ENCODE peak calls at places on chromosome 15, in seven cellular contexts. L is mesendoderm, Q is neural progenitor cell, B is right lobe of liver, W is tibial nerve, J is HL-60, P is Panc1. A is an unnamed sample. For H3K27me3, the result is how much of the 10 kb centered on the place peaks cover.

GRCh38 chr15:66409565-66410108 is 22.9 kb downstream of the MAP2K1 start:
- DNase-seq in J (no peak), B (no peak), L (no peak), P (no peak), W (no peak), Q (no peak), A (peak)

GRCh38 chr15:78004222-78004727 is 73.2 kb downstream of the TBC1D2B start:
- DNase-seq in J (no peak), Q (peak), B (peak), P (no peak), L (peak), W (no peak), A (no peak)

GRCh38 chr15:80473574-80474223 is 69.5 kb downstream of the ARNT2 start:
- DNase-seq in J (no peak), W (no peak), L (no peak), B (no peak), Q (peak), P (no peak), A (no peak)

GRCh38 chr15:90885432-90886290 is 1.4 kb downstream of the FES start:
- DNase-seq in P (no peak), B (peak), L (peak), Q (peak), W (peak), J (peak), A (peak)

GRCh38 chr15:51132384-51133139 is 37.9 kb upstream of the TNFAIP8L3 start:
- DNase-seq in J (no peak), B (no peak), L (peak), P (peak), Q (peak), W (peak), A (peak)

GRCh38 chr15:78364233-78364632 is 24.1 kb downstream of the CRABP1 start:
- DNase-seq in Q (no peak), W (no peak), B (peak), L (no peak), P (no peak), J (no peak), A (no peak)

GRCh38 chr15:31271224-31271635 is 55.4 kb upstream of the KLF13 start:
- DNase-seq in B (peak), Q (peak), L (no peak), J (no peak), P (no peak), W (no peak), A (no peak)

GRCh38 chr15:77738038-77738370 is 105.3 kb upstream of the LINGO1 start:
- DNase-seq in Q (no peak), L (no peak), W (no peak), B (no peak), J (no peak), P (no peak), A (no peak)

GRCh38 chr15:63344737-63345390 is 36.8 kb downstream of the CA12 start:
- DNase-seq in B (no peak), Q (no peak), L (no peak), J (no peak), W (no peak), P (no peak), A (no peak)

GRCh38 chr15:63277893-63278505 is 594 bp downstream of the APH1B start:
- DNase-seq in J (no peak), B (no peak), Q (peak), L (peak), W (no peak), P (no peak), A (no peak)

GRCh38 chr15:51374131-51374530 is 32.7 kb downstream of the GLDN start:
- DNase-seq in W (no peak), J (no peak), Q (peak), L (no peak), P (no peak), B (no peak), A (no peak)

GRCh38 chr15:84921121-84921520 is 36.7 kb downstream of the SLC28A1 start:
- DNase-seq in B (no peak), Q (no peak), P (no peak), W (no peak), J (no peak), L (no peak), A (no peak)

GRCh38 chr15:35618260-35619188 is 72.6 kb upstream of the DPH6 start:
- DNase-seq in J (no peak), W (no peak), B (no peak), P (no peak), Q (no peak), L (no peak), A (no peak)

GRCh38 chr15:73069109-73069508 is 16.8 kb downstream of the NEO1 start:
- DNase-seq in J (no peak), B (no peak), W (no peak), L (no peak), Q (no peak), P (no peak), A (no peak)

GRCh38 chr15:32709295-32710033 is 8.3 kb upstream of the GREM1 start:
- DNase-seq in B (no peak), J (no peak), L (no peak), W (no peak), P (no peak), Q (no peak), A (no peak)

DNA sequence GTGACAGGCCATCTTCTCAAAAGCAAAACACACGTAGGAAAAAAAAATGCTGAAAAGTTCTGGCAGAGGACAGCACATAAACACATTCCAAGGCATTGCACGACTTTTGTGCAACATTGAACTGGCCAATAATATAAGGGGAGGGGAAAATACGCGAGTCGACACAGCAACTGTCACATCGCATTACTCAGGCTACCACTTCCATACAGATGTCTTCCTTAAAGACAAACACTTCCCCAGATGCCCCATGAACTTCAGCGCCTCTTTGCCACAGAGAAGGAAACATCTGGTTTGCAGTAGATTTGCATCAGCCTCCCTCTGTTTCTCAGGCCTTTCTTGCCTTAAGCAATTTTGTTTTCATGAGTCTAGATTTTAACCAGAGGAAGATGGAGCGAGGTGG is 144.4 kb upstream of the IGF1R start:
- DNase-seq in J (peak), B (no peak), W (no peak), L (no peak), Q (no peak), P (no peak), A (no peak)
- H3K27ac ChIP-seq in J (peak), B (no peak), W (peak), L (no peak), Q (no peak), P (no peak), A (no peak)

GRCh38 chr15:76347507-76348055 is 11.0 kb downstream of the ISL2 start:
- DNase-seq in L (peak), B (no peak), W (no peak), J (no peak), P (no peak), Q (peak), A (no peak)
- H3K27me3 ChIP-seq in L (under half), B (under half), W (under half), J (under half), P (under half), Q (half or more), A (under half)

DNA sequence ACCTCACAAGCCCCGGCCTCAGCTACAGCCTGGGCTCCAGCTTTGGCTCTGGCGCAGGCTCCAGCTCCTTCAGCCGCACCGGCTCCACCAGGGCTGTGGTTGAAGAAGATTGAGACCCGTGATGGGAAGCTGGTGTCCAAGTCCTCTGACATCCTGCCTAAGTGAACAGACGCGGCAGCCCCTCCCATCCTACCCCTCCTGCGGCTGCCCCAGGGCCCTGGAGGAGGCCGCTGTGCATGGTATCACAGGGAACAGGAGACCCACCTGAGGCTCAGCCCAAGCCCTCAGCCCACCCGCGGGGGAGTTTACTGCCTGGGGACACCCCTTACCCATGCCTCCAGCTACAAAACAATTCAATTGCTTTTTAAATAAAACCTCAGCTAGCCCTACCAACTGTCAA is 6.0 kb upstream of the LARP6 start:
- DNase-seq in Q (no peak), W (no peak), J (no peak), B (no peak), L (no peak), P (no peak), A (no peak)
- H3K4me3 ChIP-seq in Q (no peak), W (no peak), J (no peak), B (no peak), L (no peak), P (no peak), A (no peak)

GRCh38 chr15:39193611-39194010 is 387.3 kb upstream of the THBS1 start:
- DNase-seq in Q (no peak), L (no peak), J (no peak), B (no peak), P (no peak), W (no peak), A (no peak)
- H3K27ac ChIP-seq in Q (no peak), L (no peak), J (no peak), B (no peak), P (no peak), W (peak), A (peak)

GRCh38 chr15:41648097-41648496 is 12.1 kb upstream of the MGA start:
- DNase-seq in W (no peak), B (no peak), P (no peak), L (no peak), J (no peak), Q (no peak), A (no peak)
- H3K27me3 ChIP-seq in W (under half), B (under half), P (under half), L (under half), J (under half), Q (under half), A (under half)

DNA sequence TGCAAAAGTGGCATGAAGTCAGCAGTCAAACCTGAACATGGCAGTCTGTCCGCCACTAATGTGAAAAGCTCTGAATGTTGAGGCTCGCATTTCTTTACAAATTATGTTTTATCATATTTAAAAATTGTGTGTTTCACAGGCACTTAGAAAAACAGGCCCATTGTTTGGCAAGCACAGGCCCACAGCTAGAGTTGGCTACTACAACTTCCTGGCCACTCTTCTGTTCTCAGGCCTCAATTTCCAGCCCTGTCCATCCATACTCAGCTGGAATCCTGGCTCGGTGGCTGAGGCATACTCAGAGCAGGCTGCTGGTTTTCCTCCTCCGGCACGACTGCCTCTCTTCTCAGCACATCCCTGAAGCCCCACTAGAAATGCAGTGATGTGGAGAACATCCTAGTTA is 44.3 kb downstream of the C2CD4B start:
- DNase-seq in Q (no peak), L (no peak), J (no peak), P (no peak), B (no peak), W (no peak), A (no peak)
- H3K4me3 ChIP-seq in Q (no peak), L (no peak), J (no peak), P (no peak), B (no peak), W (no peak), A (no peak)

GRCh38 chr15:68261241-68261640 is 16.3 kb upstream of the FEM1B start:
- DNase-seq in P (no peak), J (no peak), L (no peak), B (no peak), W (no peak), Q (no peak), A (no peak)
- H3K27ac ChIP-seq in P (no peak), J (no peak), L (no peak), B (no peak), W (no peak), Q (no peak), A (no peak)

DNA sequence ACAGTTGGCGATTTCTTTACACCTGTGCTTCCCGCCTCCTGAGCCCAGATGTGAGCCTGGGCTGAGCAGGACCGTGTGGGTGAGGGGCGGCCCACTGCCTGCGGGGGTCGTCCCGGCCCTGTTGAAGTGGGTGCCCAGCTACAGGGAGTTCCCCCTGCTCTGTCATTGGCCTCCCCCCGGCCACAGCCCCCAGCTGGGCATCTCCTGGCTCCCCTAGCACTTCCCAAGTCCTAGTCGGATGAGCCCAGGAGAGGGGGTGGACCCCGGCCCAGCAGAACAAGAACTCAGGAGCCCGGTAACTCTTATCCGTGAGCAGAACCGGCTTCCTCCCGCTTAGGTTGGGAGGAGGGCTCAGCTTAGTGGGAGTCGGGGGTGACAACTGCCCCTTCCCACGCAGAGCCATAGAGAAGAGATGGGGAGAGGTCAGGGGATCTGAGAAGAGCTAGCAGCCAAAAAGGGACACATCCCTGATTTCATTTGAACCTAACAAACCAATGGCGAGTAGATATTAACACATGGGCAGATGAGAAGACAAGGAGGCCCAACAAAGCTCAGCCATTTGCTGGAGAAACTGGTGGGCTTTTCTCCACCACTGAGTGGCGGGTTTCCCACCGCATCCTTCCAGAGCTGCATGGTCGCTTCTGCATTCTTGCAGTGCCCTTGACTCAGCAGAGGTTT is 878 bp downstream of the PAQR5 start:
- DNase-seq in J (no peak), B (no peak), L (no peak), Q (no peak), P (no peak), W (no peak), A (no peak)
- H3K27me3 ChIP-seq in J (under half), B (under half), L (under half), Q (half or more), P (under half), W (under half), A (under half)

DNA sequence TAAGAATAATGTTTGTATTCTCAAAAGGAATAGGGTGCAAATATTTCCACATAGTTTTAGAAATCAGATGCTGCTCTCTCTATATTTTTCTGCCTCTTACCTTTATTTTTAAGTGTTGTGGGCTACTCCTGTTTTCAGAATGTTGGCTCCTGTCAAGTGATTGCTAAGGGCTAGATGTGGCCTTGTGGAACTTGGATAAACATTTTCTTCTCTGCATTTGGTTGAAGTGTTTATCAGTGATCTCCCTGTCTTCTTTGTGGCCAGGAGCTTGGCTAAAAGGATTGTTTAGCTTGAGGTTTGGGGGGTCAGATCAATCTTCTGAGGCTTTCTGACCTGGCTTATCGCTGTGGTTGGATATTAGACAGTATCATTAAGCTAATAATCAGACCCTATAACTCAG is 112.6 kb downstream of the TCF12 start:
- DNase-seq in J (no peak), Q (no peak), L (no peak), W (no peak), B (no peak), P (no peak), A (no peak)
- H3K4me3 ChIP-seq in J (no peak), Q (no peak), L (no peak), W (no peak), B (no peak), P (no peak), A (no peak)